ENCODE peak calls at places on chromosomes 5 and 9, in eight cellular contexts. K is left ventricle myocardium inferior, M is suprapubic skin, Z is neural progenitor cell, B is spleen, W is heart right ventricle, H is left lung, X is transverse colon. R is an unnamed sample.

GRCh38 chr5:28766565-28767158 is 1728.3 kb upstream of the CDH9 start:
- DNase-seq in H (no peak), W (no peak), X (no peak), K (no peak), M (no peak), B (no peak), Z (peak; percentile 51), R (peak; percentile 69)

GRCh38 chr5:14407051-14407450 is 174.5 kb upstream of the OTULINL start:
- DNase-seq in M (no peak), W (no peak), X (no peak), Z (no peak), K (no peak), H (no peak), B (no peak), R (no peak)

GRCh38 chr5:133245191-133246052 is 193.6 kb downstream of the HSPA4 start:
- DNase-seq in Z (no peak), W (no peak), H (no peak), K (no peak), M (no peak), X (no peak), B (peak; percentile 40), R (peak; percentile 86)

GRCh38 chr5:150167163-150167798 is 703 bp downstream of the CDX1 start:
- DNase-seq in K (no peak), X (no peak), Z (peak; percentile 58), B (no peak), W (no peak), M (no peak), H (no peak), R (no peak)

GRCh38 chr5:115898656-115899055 is 56.9 kb downstream of the AP3S1 start:
- DNase-seq in H (no peak), Z (no peak), X (no peak), B (no peak), K (no peak), W (no peak), M (no peak), R (peak; percentile 20)

GRCh38 chr9:35728041-35728971 is 3.7 kb downstream of the TLN1 start:
- DNase-seq in Z (peak; percentile 80), K (peak; percentile 79), W (peak; percentile 73), M (no peak), X (peak; percentile 78), B (peak; percentile 91), H (peak; percentile 85), R (peak; percentile 96)

GRCh38 chr5:98364549-98364948 is 408.9 kb upstream of the RGMB start:
- DNase-seq in W (no peak), K (no peak), M (no peak), X (no peak), B (no peak), Z (no peak), H (no peak), R (no peak)

GRCh38 chr5:131163315-131164119 is 1.5 kb downstream of the HINT1 start:
- DNase-seq in M (no peak), B (no peak), Z (peak; percentile 6), H (no peak), W (no peak), K (no peak), X (no peak), R (peak; percentile 51)

GRCh38 chr9:124281934-124282351 is 24.2 kb downstream of the NEK6 start:
- DNase-seq in Z (no peak), M (no peak), K (no peak), B (no peak), H (no peak), X (peak; percentile 63), W (no peak), R (no peak)

GRCh38 chr5:79962580-79963222 is 28.4 kb downstream of the MTX3 start:
- DNase-seq in M (no peak), Z (peak; percentile 88), H (no peak), B (no peak), X (no peak), K (no peak), W (no peak), R (no peak)

GRCh38 chr9:134170525-134171315 is 6.4 kb upstream of the RNU6ATAC start:
- DNase-seq in K (no peak), Z (no peak), B (no peak), W (no peak), M (peak; percentile 66), H (peak; percentile 49), X (no peak), R (no peak)

GRCh38 chr9:98610711-98611110 is 98.0 kb downstream of the GABBR2 start:
- DNase-seq in M (no peak), X (no peak), H (no peak), W (no peak), K (no peak), Z (no peak), B (peak; percentile 8), R (peak; percentile 55)

GRCh38 chr9:93475856-93476255 is 22.5 kb upstream of the FAM120AOS start:
- DNase-seq in B (no peak), M (no peak), K (no peak), X (no peak), W (no peak), H (no peak), Z (no peak), R (no peak)

GRCh38 chr5:59416441-59416840 is 477.1 kb downstream of the PDE4D start:
- DNase-seq in M (no peak), H (no peak), K (no peak), W (no peak), B (no peak), X (no peak), Z (no peak), R (peak; percentile 43)

GRCh38 chr9:96040591-96041461 is 165.3 kb downstream of the ERCC6L2 start:
- DNase-seq in K (no peak), X (no peak), W (no peak), Z (no peak), H (peak; percentile 41), B (no peak), M (no peak), R (no peak)

GRCh38 chr9:3646226-3646625 is 120.4 kb upstream of the RFX3 start:
- DNase-seq in H (no peak), Z (no peak), M (no peak), X (no peak), W (no peak), B (no peak), K (no peak), R (no peak)

GRCh38 chr9:3648266-3648665 is 122.5 kb upstream of the RFX3 start:
- DNase-seq in H (no peak), B (no peak), K (no peak), M (no peak), W (no peak), Z (no peak), X (no peak), R (no peak)

GRCh38 chr9:3648722-3649121 is 122.9 kb upstream of the RFX3 start:
- DNase-seq in W (no peak), X (no peak), K (no peak), H (no peak), M (no peak), Z (no peak), B (no peak), R (no peak)

GRCh38 chr9:3650994-3651622 is 125.3 kb upstream of the RFX3 start:
- DNase-seq in K (no peak), X (no peak), M (no peak), Z (no peak), H (no peak), W (no peak), B (no peak), R (no peak)

GRCh38 chr9:3647652-3648051 is 121.9 kb upstream of the RFX3 start:
- DNase-seq in X (no peak), B (no peak), M (no peak), K (no peak), H (no peak), W (no peak), Z (no peak), R (no peak)
- TF ChIP-seq CTCF in X (no peak), B (no peak), M (no peak), K (no peak), H (no peak), W (no peak), Z (no peak), R (no peak)

DNA sequence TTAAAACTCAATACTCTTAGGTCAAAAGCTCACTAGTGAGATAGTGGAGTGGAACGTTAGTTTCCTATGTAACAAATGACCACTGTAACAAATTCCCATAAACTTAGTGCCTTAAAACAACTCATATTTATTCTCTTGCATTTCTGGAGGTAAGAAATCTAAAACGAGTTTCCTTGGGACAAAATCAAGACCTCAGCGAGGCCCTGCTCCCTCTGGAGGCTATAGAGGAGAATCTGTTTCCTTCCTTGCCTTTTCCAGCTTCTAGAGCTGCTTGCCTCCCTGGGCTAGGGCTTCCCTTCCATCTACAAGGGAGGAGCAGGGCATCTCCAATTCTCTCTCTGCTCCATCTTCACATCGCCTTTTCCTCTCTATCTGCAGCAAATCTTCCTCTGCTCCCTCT is 32.0 kb downstream of the SEMA5A start:
- DNase-seq in H (no peak), M (no peak), K (no peak), X (no peak), B (no peak), Z (peak; percentile 47), W (no peak), R (peak; percentile 55)
- TF ChIP-seq CTCF in H (no peak), M (no peak), K (peak; percentile 26), X (no peak), B (no peak), Z (peak; percentile 52), W (peak; percentile 30), R (peak; percentile 52)

DNA sequence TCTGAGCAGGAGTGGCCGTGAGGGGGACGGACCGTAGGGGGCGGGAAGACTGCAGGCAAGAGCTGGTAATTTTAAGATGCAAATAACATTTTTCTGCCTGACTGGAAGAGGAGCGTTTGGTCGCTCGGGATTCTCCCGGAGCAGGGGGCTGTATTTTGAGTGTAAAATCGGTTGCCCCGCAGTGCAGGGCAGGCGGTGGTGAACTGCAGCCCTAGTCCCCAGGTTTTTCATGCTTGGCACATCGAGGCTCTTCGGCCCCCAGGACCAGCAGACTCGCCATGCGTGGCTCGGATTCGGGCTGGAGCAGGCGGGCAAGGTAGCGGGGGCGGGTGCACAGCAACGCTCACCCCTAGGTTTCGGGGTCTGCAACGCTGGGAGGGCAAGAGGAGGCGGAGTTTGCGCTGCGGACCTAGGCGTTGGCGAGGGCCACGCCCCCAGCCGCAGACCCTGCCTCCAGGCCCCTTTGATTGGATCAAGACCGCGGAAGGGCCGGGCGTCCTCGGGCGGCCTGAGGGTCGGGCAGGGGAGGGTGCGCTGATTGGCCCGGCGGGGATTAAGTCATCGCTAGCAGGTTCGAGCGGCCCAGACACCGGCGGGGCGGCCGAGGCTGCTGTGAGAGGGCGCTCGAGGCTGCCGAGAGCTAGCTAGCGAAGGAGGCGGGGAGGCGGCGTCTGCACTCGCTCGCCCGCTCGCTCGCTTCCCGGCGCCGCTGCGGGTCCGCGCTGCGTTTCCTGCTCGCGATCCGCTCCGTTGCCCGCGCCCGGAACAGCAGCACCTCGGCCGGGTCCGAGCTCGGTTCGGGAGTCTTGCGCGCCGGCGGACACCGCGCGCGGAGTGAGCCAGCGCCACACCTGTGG is at the start of gene ARHGAP26:
- DNase-seq in X (peak; percentile 98), W (peak; percentile 97), K (peak; percentile 99), H (peak; percentile 100), Z (peak; percentile 99), B (peak; percentile 100), M (peak; percentile 98), R (peak; percentile 95)
- TF ChIP-seq CTCF in X (peak; percentile 57), W (peak; percentile 58), K (peak; percentile 42), H (no peak), Z (peak; percentile 14), B (peak; percentile 24), M (peak; percentile 38), R (peak; percentile 8)

DNA sequence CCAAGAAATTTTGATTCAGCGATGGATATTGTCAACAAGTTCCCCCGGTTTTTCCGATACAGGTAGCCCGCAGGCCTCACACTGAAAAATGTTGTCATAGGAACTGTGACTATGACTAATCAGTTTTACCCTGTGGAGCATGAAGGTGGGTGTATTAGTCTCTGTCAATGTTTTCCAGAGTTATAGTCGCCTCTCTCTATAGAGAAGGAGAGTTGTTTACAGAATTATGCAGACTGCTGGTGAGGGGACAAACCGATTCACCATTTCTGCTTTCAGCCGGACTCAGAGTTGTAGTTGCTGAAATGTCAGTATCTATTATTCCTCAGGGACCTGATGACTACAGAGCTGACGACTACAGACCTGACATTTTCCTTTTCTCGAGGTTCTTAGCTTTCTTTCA is 178.4 kb downstream of the FGF1 start:
- DNase-seq in Z (no peak), H (no peak), M (no peak), K (no peak), W (no peak), B (no peak), X (no peak), R (no peak)
- TF ChIP-seq CTCF in Z (no peak), H (no peak), M (no peak), K (no peak), W (no peak), B (no peak), X (no peak), R (no peak)

R was measured in fibroblast of pulmonary artery.